ENCODE peak calls at places on chromosome X, in four cellular contexts. One of them, this sample, is unnamed.

GRCh38 chrX:140050906-140051305 is 85.6 kb upstream of the CXorf66 start:
- DNase-seq in OCI-LY7: no peak
- DNase-seq in endothelial cell: no peak
- DNase-seq in MM.1S: peak
- DNase-seq in this sample: no peak

GRCh38 chrX:76148753-76149152 is 24.1 kb upstream of the PBDC1 start:
- DNase-seq in OCI-LY7: peak
- DNase-seq in endothelial cell: peak
- DNase-seq in MM.1S: peak
- DNase-seq in this sample: no peak

GRCh38 chrX:7133036-7133412 is 14.5 kb upstream of the STS start:
- DNase-seq in OCI-LY7: no peak
- DNase-seq in endothelial cell: no peak
- DNase-seq in MM.1S: no peak
- DNase-seq in this sample: no peak

GRCh38 chrX:149074429-149074828 is 430.7 kb downstream of the IDS start:
- DNase-seq in OCI-LY7: peak
- DNase-seq in endothelial cell: no peak
- DNase-seq in MM.1S: peak
- DNase-seq in this sample: no peak

GRCh38 chrX:19564606-19565005 is 49.3 kb upstream of the MAP3K15 start:
- DNase-seq in OCI-LY7: no peak
- DNase-seq in endothelial cell: no peak
- DNase-seq in MM.1S: no peak
- DNase-seq in this sample: no peak

GRCh38 chrX:85111347-85111746 is 107.7 kb downstream of the APOOL start:
- DNase-seq in OCI-LY7: peak
- DNase-seq in endothelial cell: no peak
- DNase-seq in MM.1S: peak
- DNase-seq in this sample: no peak

GRCh38 chrX:12700745-12701144 is 90.5 kb upstream of the PRPS2 start:
- DNase-seq in OCI-LY7: no peak
- DNase-seq in endothelial cell: no peak
- DNase-seq in MM.1S: no peak
- DNase-seq in this sample: no peak

GRCh38 chrX:36908801-36909403 is 99.3 kb upstream of the FAM47C start:
- DNase-seq in OCI-LY7: peak
- DNase-seq in endothelial cell: no peak
- DNase-seq in MM.1S: peak
- DNase-seq in this sample: no peak

GRCh38 chrX:103540145-103540544 is 20.9 kb upstream of the RAB40A start:
- DNase-seq in OCI-LY7: no peak
- DNase-seq in endothelial cell: no peak
- DNase-seq in MM.1S: no peak
- DNase-seq in this sample: no peak

GRCh38 chrX:137574102-137574783 is 8.3 kb downstream of the ZIC3 start:
- DNase-seq in OCI-LY7: no peak
- DNase-seq in endothelial cell: peak
- DNase-seq in MM.1S: no peak
- DNase-seq in this sample: no peak

GRCh38 chrX:71533514-71533849 is 578 bp downstream of the OGT start:
- DNase-seq in OCI-LY7: peak
- DNase-seq in endothelial cell: no peak
- DNase-seq in MM.1S: no peak
- DNase-seq in this sample: no peak

GRCh38 chrX:3712870-3713224 is 602 bp downstream of the PRKX start:
- DNase-seq in OCI-LY7: no peak
- DNase-seq in endothelial cell: no peak
- DNase-seq in MM.1S: no peak
- DNase-seq in this sample: no peak

GRCh38 chrX:130179579-130180215 is 7.9 kb downstream of the RAB33A start:
- DNase-seq in OCI-LY7: no peak
- DNase-seq in endothelial cell: no peak
- DNase-seq in MM.1S: no peak
- DNase-seq in this sample: no peak
- TF ChIP-seq CTCF in OCI-LY7: no peak
- TF ChIP-seq CTCF in endothelial cell: no peak
- TF ChIP-seq CTCF in MM.1S: no peak
- TF ChIP-seq CTCF in this sample: no peak

DNA sequence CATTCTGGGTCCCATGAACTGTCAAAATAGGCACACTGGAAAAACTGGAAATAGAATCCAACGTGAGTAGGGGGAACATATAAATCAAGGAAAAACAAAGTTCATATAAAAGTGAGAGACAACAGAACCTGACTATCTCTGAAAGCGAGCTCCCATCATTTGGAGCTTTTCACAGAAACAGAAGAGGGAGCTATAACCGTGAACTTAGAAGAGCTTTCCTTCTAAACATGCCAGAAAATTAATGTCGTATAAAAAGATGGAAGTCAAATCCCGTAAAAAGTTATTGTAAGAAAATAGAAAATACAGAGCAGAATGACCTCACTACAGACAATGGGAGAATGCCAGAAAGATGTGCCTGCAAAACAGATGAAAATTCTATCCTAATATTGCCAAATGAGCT is 23.9 kb upstream of the HSD17B10 start:
- DNase-seq in OCI-LY7: no peak
- DNase-seq in endothelial cell: no peak
- DNase-seq in MM.1S: no peak
- DNase-seq in this sample: no peak
- TF ChIP-seq CTCF in OCI-LY7: no peak
- TF ChIP-seq CTCF in endothelial cell: no peak
- TF ChIP-seq CTCF in MM.1S: no peak
- TF ChIP-seq CTCF in this sample: no peak

GRCh38 chrX:81286075-81286474 is 84.2 kb downstream of the SH3BGRL start:
- DNase-seq in OCI-LY7: no peak
- DNase-seq in endothelial cell: no peak
- DNase-seq in MM.1S: no peak
- DNase-seq in this sample: no peak

GRCh38 chrX:81280148-81280547 is 78.2 kb downstream of the SH3BGRL start:
- DNase-seq in OCI-LY7: no peak
- DNase-seq in endothelial cell: peak
- DNase-seq in MM.1S: no peak
- DNase-seq in this sample: no peak
- TF ChIP-seq CTCF in OCI-LY7: peak
- TF ChIP-seq CTCF in endothelial cell: peak
- TF ChIP-seq CTCF in MM.1S: no peak
- TF ChIP-seq CTCF in this sample: no peak

GRCh38 chrX:41332005-41332404 is 2.0 kb upstream of the DDX3X start:
- DNase-seq in OCI-LY7: peak
- DNase-seq in endothelial cell: no peak
- DNase-seq in MM.1S: no peak
- DNase-seq in this sample: no peak
- TF ChIP-seq CTCF in OCI-LY7: no peak
- TF ChIP-seq CTCF in endothelial cell: no peak
- TF ChIP-seq CTCF in MM.1S: no peak
- TF ChIP-seq CTCF in this sample: no peak

GRCh38 chrX:81232218-81232617 is 30.3 kb downstream of the SH3BGRL start:
- DNase-seq in OCI-LY7: no peak
- DNase-seq in endothelial cell: no peak
- DNase-seq in MM.1S: no peak
- DNase-seq in this sample: no peak

GRCh38 chrX:81229901-81230300 is 28.0 kb downstream of the SH3BGRL start:
- DNase-seq in OCI-LY7: no peak
- DNase-seq in endothelial cell: no peak
- DNase-seq in MM.1S: no peak
- DNase-seq in this sample: no peak

DNA sequence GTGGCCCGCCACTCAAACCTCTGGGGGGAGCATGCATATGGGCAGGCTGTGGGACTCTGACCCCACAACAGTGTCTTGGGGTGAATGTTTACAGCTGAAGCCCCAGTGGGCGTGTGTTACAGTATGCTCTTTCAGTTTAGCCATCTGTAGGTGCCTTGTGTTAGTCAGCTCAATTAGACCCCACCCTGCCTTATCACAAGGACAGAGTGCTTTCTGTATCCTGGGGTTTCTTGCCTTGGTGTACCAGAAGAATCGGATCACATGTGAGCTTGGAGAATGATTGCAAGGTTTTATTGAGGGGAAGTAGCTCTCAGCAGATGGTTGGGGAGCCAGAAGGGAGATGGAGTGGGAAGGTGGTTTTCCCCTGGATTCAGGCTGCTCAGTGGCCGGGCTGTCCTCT is 27.3 kb downstream of the SH3BGRL start:
- DNase-seq in OCI-LY7: no peak
- DNase-seq in endothelial cell: no peak
- DNase-seq in MM.1S: no peak
- DNase-seq in this sample: no peak
- TF ChIP-seq CTCF in OCI-LY7: no peak
- TF ChIP-seq CTCF in endothelial cell: no peak
- TF ChIP-seq CTCF in MM.1S: no peak
- TF ChIP-seq CTCF in this sample: no peak

DNA sequence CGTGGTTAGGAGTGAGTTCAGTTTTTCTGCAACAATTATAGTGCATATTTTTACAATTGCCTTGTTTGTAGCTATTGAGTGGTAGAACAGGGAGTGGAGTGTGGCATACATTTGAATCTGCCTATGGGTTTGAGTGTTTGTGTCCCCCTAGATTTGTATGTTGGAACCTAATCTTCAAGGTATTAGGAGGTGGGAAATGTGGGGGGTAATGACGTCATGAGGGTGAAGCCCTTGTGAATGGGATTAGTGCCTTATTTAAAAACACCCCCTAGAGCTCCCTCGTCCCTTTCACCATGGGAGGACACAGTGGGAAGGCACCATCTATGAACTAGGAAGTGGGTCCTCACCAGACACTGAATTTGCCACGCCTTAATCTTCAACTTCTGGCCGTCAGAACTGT is 819.6 kb downstream of the NLGN4X start:
- DNase-seq in OCI-LY7: no peak
- DNase-seq in endothelial cell: no peak
- DNase-seq in MM.1S: no peak
- DNase-seq in this sample: no peak
- TF ChIP-seq CTCF in OCI-LY7: no peak
- TF ChIP-seq CTCF in endothelial cell: no peak
- TF ChIP-seq CTCF in MM.1S: no peak
- TF ChIP-seq CTCF in this sample: no peak

GRCh38 chrX:154091678-154092077 is 5.8 kb downstream of the MECP2 start:
- DNase-seq in OCI-LY7: no peak
- DNase-seq in endothelial cell: no peak
- DNase-seq in MM.1S: no peak
- DNase-seq in this sample: no peak
- TF ChIP-seq CTCF in OCI-LY7: no peak
- TF ChIP-seq CTCF in endothelial cell: no peak
- TF ChIP-seq CTCF in MM.1S: no peak
- TF ChIP-seq CTCF in this sample: no peak

GRCh38 chrX:119521246-119521645 is 44.0 kb downstream of the STEEP1 start:
- DNase-seq in OCI-LY7: no peak
- DNase-seq in endothelial cell: no peak
- DNase-seq in MM.1S: peak
- DNase-seq in this sample: no peak
- TF ChIP-seq CTCF in OCI-LY7: no peak
- TF ChIP-seq CTCF in endothelial cell: no peak
- TF ChIP-seq CTCF in MM.1S: no peak
- TF ChIP-seq CTCF in this sample: no peak

GRCh38 chrX:116204947-116205346 is 34.4 kb downstream of the AGTR2 start:
- DNase-seq in OCI-LY7: peak
- DNase-seq in endothelial cell: peak
- DNase-seq in MM.1S: peak
- DNase-seq in this sample: no peak
- TF ChIP-seq CTCF in OCI-LY7: peak
- TF ChIP-seq CTCF in endothelial cell: peak
- TF ChIP-seq CTCF in MM.1S: peak
- TF ChIP-seq CTCF in this sample: peak